ENCODE peak calls at places on chromosomes 7 and 10, in seven cellular contexts. J, Y, V, I, N, F and O are unnamed samples.

GRCh38 chr7:132161231-132161915 is 414.9 kb downstream of the PLXNA4 start:
- DNase-seq in J (no peak), Y (peak), V (no peak), I (no peak), N (no peak), F (no peak), O (no peak)

GRCh38 chr7:157269341-157270059 is 67.3 kb upstream of the DNAJB6 start:
- DNase-seq in J (no peak), Y (no peak), V (no peak), I (no peak), N (no peak), F (no peak), O (no peak)

GRCh38 chr7:99392046-99392445 is 16.4 kb downstream of the PDAP1 start:
- DNase-seq in J (no peak), Y (no peak), V (no peak), I (no peak), N (no peak), F (no peak), O (no peak)

GRCh38 chr10:17241611-17242333 is 13.7 kb downstream of the VIM start:
- DNase-seq in J (no peak), Y (peak), V (no peak), I (no peak), N (no peak), F (no peak), O (no peak)

GRCh38 chr10:113097046-113097415 is 147.0 kb downstream of the TCF7L2 start:
- DNase-seq in J (peak), Y (no peak), V (no peak), I (no peak), N (no peak), F (no peak), O (no peak)

GRCh38 chr7:127207806-127208205 is 44.9 kb downstream of the GRM8 start:
- DNase-seq in J (no peak), Y (no peak), V (no peak), I (no peak), N (no peak), F (no peak), O (no peak)

GRCh38 chr10:24519950-24520349 is 203.7 kb downstream of the ARHGAP21 start:
- DNase-seq in J (peak), Y (no peak), V (peak), I (peak), N (no peak), F (peak), O (no peak)

GRCh38 chr10:126634347-126634746 is 36.1 kb downstream of the C10orf90 start:
- DNase-seq in J (no peak), Y (no peak), V (no peak), I (no peak), N (no peak), F (no peak), O (no peak)

GRCh38 chr10:70672993-70673928 is 955 bp downstream of the ADAMTS14 start:
- DNase-seq in J (no peak), Y (peak), V (peak), I (peak), N (no peak), F (no peak), O (no peak)

GRCh38 chr7:4774804-4775280 is 581 bp upstream of the AP5Z1 start:
- DNase-seq in J (no peak), Y (no peak), V (no peak), I (peak), N (no peak), F (no peak), O (peak)

GRCh38 chr10:130336612-130337304 is 200.6 kb downstream of the GLRX3 start:
- DNase-seq in J (peak), Y (no peak), V (peak), I (no peak), N (no peak), F (peak), O (no peak)

GRCh38 chr10:63365976-63366765 is 99.6 kb downstream of the JMJD1C start:
- DNase-seq in J (no peak), Y (no peak), V (peak), I (no peak), N (peak), F (no peak), O (no peak)

GRCh38 chr10:110168601-110169481 is 38.6 kb upstream of the MXI1 start:
- DNase-seq in J (peak), Y (no peak), V (peak), I (no peak), N (no peak), F (peak), O (no peak)

GRCh38 chr7:108515013-108515412 is 10.9 kb downstream of the PNPLA8 start:
- DNase-seq in J (no peak), Y (no peak), V (no peak), I (no peak), N (no peak), F (no peak), O (no peak)

GRCh38 chr10:50325449-50326188 is 74.3 kb upstream of the ASAH2 start:
- DNase-seq in J (no peak), Y (peak), V (peak), I (peak), N (no peak), F (no peak), O (peak)

DNA sequence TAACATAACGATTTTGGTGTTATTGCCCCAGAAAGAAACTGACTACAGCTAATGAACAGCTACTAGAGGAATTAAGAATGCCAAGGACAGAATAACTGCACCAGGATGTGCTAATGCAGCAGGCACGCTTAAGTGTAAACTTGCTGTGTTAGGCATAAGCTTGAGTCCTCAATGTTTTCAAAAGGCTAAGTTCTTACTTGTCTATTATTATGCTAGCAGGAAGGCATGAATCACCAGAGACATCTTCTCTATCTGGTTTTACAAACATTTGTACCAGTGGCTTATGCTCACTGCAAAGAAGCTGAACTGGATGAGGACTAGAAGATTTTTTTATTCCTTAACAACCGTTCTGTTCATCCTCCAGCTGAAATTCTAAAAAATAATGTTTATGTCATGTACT is 1035.3 kb downstream of the NRG3 start:
- DNase-seq in J (no peak), Y (peak), V (no peak), I (no peak), N (no peak), F (no peak), O (no peak)
- H3K23ac ChIP-seq in J (no peak), Y (no peak), V (no peak), I (no peak), N (no peak), F (no peak), O (no peak)

DNA sequence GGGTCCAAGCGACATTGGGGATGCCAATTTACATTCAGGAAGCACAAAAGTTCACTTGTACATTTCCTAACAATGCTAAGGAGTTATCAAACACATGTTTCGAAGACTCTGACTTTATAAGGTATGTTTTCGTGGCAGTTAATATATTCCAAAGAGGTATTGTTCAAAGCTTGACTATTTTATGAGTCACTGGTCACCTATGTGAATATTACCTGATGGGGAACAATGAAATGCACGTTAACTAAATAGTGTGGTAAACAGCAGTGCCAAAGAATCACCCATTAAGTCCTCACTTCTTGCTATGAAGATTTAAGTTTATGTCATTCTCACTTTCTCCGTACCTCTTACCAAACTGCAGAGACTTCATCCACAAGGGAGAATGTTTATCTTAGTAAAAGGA is 550.2 kb downstream of the SORCS1 start:
- DNase-seq in J (no peak), Y (no peak), V (no peak), I (no peak), N (no peak), F (no peak), O (no peak)
- H3K23ac ChIP-seq in J (no peak), Y (no peak), V (no peak), I (no peak), N (no peak), F (no peak), O (no peak)

GRCh38 chr10:117355064-117355463 is 20.2 kb downstream of the PDZD8 start:
- DNase-seq in J (no peak), Y (no peak), V (no peak), I (no peak), N (no peak), F (no peak), O (no peak)
- H3K23ac ChIP-seq in J (no peak), Y (no peak), V (no peak), I (no peak), N (no peak), F (no peak), O (no peak)

DNA sequence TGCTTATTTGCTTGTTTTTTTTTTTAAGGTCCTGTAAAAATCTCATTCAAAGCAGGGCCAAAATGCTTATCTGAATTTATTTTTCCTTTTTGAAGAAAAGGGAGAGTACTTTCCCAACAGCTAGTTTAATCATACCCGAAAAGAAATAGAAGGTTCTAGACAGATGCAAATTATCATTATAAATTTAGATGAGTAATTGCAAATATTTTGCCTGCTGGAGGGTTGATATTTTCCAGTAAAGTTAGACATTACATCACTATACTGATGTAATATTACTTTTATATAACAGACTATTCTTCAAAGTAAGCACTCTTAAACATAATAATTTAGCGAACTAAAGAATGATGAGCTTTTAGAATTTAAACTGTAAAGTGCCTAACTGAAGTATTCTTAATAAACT is 14.1 kb upstream of the CFAP69 start:
- DNase-seq in J (no peak), Y (no peak), V (no peak), I (no peak), N (no peak), F (no peak), O (no peak)
- H3K23ac ChIP-seq in J (no peak), Y (no peak), V (no peak), I (no peak), N (no peak), F (no peak), O (no peak)

DNA sequence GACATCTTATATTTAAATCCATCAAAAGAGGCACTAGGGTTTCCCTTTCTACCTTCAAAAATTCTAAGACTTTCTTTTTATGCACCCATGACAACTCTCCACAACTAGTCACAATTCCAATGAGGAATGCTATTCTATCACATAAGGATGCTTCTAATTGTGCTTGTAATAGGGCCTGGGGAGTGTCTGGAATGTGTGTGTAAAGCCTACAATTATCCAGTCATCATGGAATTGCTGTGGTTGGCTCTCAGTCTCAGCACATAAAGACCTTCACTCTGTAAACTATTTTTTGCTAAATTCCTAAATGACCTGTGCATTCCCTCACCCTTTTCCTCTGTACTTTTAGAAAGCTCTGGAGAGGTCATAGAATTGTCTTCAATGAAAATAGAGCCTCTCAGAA is 86.7 kb downstream of the EPDR1 start:
- DNase-seq in J (no peak), Y (no peak), V (peak), I (no peak), N (no peak), F (no peak), O (no peak)
- H3K23ac ChIP-seq in J (no peak), Y (no peak), V (no peak), I (no peak), N (no peak), F (no peak), O (no peak)

DNA sequence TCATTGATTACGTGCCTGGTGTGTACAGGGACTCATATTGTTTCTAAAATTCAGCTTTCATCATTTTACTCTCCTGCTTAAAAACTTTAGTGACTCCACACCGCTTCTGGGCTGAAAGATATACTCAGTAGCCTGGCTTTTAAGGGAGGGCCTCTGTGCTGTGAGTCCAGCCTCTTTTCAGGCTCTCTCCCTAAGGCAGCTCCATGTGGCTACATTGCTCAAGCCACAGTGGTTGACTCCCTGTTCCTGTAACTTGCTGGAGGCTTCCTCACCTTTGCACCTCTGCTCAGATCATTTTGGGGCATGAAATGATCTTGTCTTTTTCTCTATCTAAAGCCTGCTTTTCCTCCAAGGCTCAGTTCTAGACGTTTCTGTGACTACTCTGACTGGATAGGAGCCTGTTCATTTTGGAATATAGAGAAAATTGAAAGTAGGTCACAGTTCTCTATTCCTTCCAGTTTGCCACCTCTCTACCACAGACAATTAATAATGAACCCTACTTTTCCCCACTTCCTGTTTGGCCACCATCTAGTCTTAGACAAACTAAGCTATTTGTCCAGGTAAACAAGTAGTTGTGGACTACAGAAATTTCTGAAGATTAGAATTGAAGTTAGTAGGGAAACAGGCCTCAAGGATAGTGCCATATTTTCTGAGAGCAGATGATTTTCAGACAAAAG is 86.8 kb downstream of the AUTS2 start:
- DNase-seq in J (no peak), Y (no peak), V (peak), I (no peak), N (no peak), F (no peak), O (no peak)
- H3K23ac ChIP-seq in J (no peak), Y (no peak), V (no peak), I (no peak), N (no peak), F (no peak), O (no peak)